ENCODE peak calls at places on chromosomes 2 and 18, in four cellular contexts. G, Q, I and W are unnamed samples.
A peak's percentile ranks its signal among the peaks of the same experiment; 100 is the strongest.

GRCh38 chr2:237879058-237879430 is 19.6 kb downstream of the RAMP1 start:
- DNase-seq in G (no peak), Q (no peak), I (no peak), W (peak; percentile 22)

GRCh38 chr2:23626701-23627181 is 241.8 kb downstream of the KLHL29 start:
- DNase-seq in G (no peak), Q (no peak), I (no peak), W (no peak)

GRCh38 chr18:33755918-33756590 is 178.0 kb downstream of the ASXL3 start:
- DNase-seq in G (no peak), Q (peak; percentile 25), I (no peak), W (peak; percentile 98)

GRCh38 chr2:159064446-159065301 is 96.2 kb downstream of the TANC1 start:
- DNase-seq in G (no peak), Q (peak; percentile 32), I (no peak), W (peak; percentile 77)

GRCh38 chr2:33421820-33422219 is 54.6 kb upstream of the RASGRP3 start:
- DNase-seq in G (no peak), Q (no peak), I (no peak), W (peak; percentile 51)

GRCh38 chr2:67560818-67561221 is 163.7 kb downstream of the ETAA1 start:
- DNase-seq in G (no peak), Q (no peak), I (no peak), W (peak; percentile 77)

GRCh38 chr18:5542393-5543035 is 1.3 kb downstream of the EPB41L3 start:
- DNase-seq in G (no peak), Q (peak; percentile 20), I (no peak), W (peak; percentile 26)

GRCh38 chr2:5834491-5834890 is 142.3 kb downstream of the SOX11 start:
- DNase-seq in G (no peak), Q (no peak), I (no peak), W (no peak)

GRCh38 chr2:218418717-218419458 is at the start of gene VIL1:
- DNase-seq in G (no peak), Q (peak; percentile 94), I (no peak), W (no peak)

GRCh38 chr2:237972211-237972610 is 5.4 kb downstream of the UBE2F start:
- DNase-seq in G (no peak), Q (no peak), I (no peak), W (no peak)

GRCh38 chr2:3638456-3638810 is 19.6 kb upstream of the ALLC start:
- DNase-seq in G (no peak), Q (no peak), I (no peak), W (no peak)

GRCh38 chr2:241340621-241341163 is 15.4 kb upstream of the FARP2 start:
- DNase-seq in G (peak; percentile 82), Q (no peak), I (no peak), W (no peak)

GRCh38 chr18:27298215-27298804 is 113.2 kb upstream of the CHST9 start:
- DNase-seq in G (no peak), Q (no peak), I (no peak), W (no peak)

GRCh38 chr2:43220982-43221659 is 5.3 kb downstream of the ZFP36L2 start:
- DNase-seq in G (peak; percentile 25), Q (peak; percentile 73), I (no peak), W (peak; percentile 99)

GRCh38 chr2:37156857-37157714 is at the start of gene EIF2AK2:
- DNase-seq in G (peak; percentile 91), Q (peak; percentile 89), I (no peak), W (peak; percentile 85)

GRCh38 chr2:142965464-142965863 is 88.0 kb downstream of the KYNU start:
- DNase-seq in G (no peak), Q (no peak), I (no peak), W (peak; percentile 79)

GRCh38 chr2:34498561-34498960 is 899.5 kb upstream of the FAM98A start:
- DNase-seq in G (no peak), Q (no peak), I (no peak), W (no peak)

GRCh38 chr2:53051157-53051556 is 716.4 kb upstream of the CHAC2 start:
- DNase-seq in G (no peak), Q (no peak), I (no peak), W (no peak)

GRCh38 chr18:4004176-4004829 is 450.8 kb downstream of the DLGAP1 start:
- DNase-seq in G (no peak), Q (no peak), I (no peak), W (peak; percentile 58)

GRCh38 chr2:205139822-205140612 is 542.3 kb upstream of the NRP2 start:
- DNase-seq in G (no peak), Q (no peak), I (no peak), W (no peak)

GRCh38 chr2:197972587-197972986 is 168.2 kb downstream of the PLCL1 start:
- DNase-seq in G (no peak), Q (no peak), I (no peak), W (no peak)

GRCh38 chr2:222693837-222694236 is 22.4 kb downstream of the MOGAT1 start:
- DNase-seq in G (peak; percentile 24), Q (no peak), I (no peak), W (no peak)

GRCh38 chr2:137987011-137987410 is 22.7 kb downstream of the HNMT start:
- DNase-seq in G (no peak), Q (no peak), I (no peak), W (no peak)

GRCh38 chr2:173752152-173752551 is 213.0 kb downstream of the SP3 start:
- DNase-seq in G (peak; percentile 10), Q (no peak), I (no peak), W (peak; percentile 39)

GRCh38 chr2:240237609-240238151 is 97.2 kb upstream of the OTOS start:
- DNase-seq in G (no peak), Q (peak; percentile 12), I (no peak), W (peak; percentile 69)

GRCh38 chr18:10297079-10297478 is 157.4 kb upstream of the APCDD1 start:
- DNase-seq in G (no peak), Q (no peak), I (no peak), W (no peak)

GRCh38 chr2:237915576-237915975 is 51.2 kb upstream of the UBE2F start:
- DNase-seq in G (no peak), Q (no peak), I (no peak), W (no peak)

GRCh38 chr2:238462782-238463396 is 36.2 kb downstream of the ASB1 start:
- DNase-seq in G (peak; percentile 77), Q (no peak), I (peak; percentile 13), W (peak; percentile 68)

GRCh38 chr2:200026312-200026711 is 70.9 kb downstream of the MAIP1 start:
- DNase-seq in G (no peak), Q (no peak), I (no peak), W (no peak)

GRCh38 chr2:1168856-1169255 is 218.2 kb downstream of the SNTG2 start:
- DNase-seq in G (no peak), Q (no peak), I (no peak), W (no peak)

GRCh38 chr2:12317853-12318426 is 398.8 kb upstream of the TRIB2 start:
- DNase-seq in G (no peak), Q (peak; percentile 45), I (no peak), W (peak; percentile 96)

GRCh38 chr2:140994856-140995255 is 1136.0 kb downstream of the LRP1B start:
- DNase-seq in G (no peak), Q (no peak), I (no peak), W (peak; percentile 33)

DNA sequence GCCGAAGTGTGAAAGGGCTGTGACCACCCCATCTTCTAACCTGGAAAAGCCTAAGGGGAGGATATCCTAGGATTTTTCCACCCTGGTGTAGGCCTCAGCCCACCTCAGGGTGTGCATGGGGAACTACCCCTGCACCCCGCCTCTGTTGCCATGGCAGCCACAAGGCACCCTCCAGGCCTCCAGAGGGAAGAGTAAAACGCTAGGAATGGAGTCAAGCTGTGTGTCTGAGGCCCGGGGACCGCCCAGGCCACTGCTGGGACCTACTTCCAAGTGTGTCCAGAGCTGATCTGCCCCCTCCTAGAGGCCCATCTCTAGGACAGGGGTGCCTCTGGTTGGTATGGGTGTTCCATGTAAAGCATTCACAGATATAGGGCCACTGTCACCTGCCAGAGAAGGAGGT is 86.7 kb downstream of the PLB1 start:
- DNase-seq in G (no peak), Q (no peak), I (no peak), W (no peak)
- TF ChIP-seq CTCF in G (no peak), Q (no peak), I (no peak), W (no peak)

DNA sequence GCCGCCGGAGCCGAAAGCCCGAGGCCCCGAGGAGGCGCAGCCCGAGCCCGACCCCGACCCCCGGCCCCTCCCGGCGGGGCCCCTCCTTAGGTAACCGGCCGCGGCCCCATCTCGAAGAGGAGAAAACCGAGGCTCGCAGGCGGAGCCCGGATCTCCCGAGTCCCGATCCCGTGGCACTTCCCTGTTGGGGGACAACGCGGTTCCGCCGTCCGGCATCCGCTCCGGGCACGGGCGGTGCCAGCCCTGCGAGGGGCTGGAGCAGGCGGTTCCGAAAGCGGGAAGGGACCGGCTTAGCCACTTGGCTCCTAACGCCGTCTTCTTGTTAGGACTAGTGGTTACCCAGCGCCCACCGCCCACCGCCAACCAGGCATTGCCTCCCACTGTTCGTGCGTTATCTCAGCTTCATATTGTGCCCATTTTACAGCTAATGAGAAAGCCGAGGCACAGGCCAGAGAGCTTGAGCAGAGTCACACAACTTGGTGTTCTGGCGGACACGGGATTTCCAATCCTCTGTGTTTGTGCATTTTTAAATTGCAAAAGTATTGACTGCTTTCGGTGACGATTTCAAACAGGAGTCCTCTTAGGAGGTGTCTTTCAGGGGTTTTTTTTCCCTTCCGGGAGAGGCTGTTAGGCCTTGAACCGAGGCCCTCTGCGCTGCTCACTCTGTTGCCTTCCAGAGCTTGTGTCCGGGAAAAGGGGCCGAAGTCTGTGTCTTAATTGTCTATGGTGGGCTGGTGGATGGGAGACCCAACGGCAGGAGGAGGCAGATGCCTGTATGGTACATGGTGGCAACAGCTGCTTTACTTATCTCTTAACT is 559 bp downstream of the CENPA start:
- DNase-seq in G (peak; percentile 41), Q (peak; percentile 36), I (no peak), W (no peak)
- H3K9ac ChIP-seq in G (peak overlapping the region; percentile 66), Q (peak overlapping the region; percentile 51), I (peak overlapping the region; percentile 88), W (peak overlapping the region; percentile 56)

GRCh38 chr2:19332503-19332902 is 25.9 kb downstream of the OSR1 start:
- DNase-seq in G (no peak), Q (no peak), I (no peak), W (no peak)
- H3K27me3 ChIP-seq in G (no peaks in the 10 kb centered on the region), Q (no peaks in the 10 kb centered on the region), I (no peaks in the 10 kb centered on the region), W (no peaks in the 10 kb centered on the region)

GRCh38 chr2:16393483-16394071 is 272.1 kb downstream of the CYRIA start:
- DNase-seq in G (no peak), Q (no peak), I (no peak), W (no peak)

GRCh38 chr2:16391986-16392385 is 273.6 kb downstream of the CYRIA start:
- DNase-seq in G (no peak), Q (no peak), I (no peak), W (no peak)

GRCh38 chr2:16394986-16395550 is 270.6 kb downstream of the CYRIA start:
- DNase-seq in G (no peak), Q (no peak), I (no peak), W (no peak)

GRCh38 chr2:16394072-16394985 is 271.3 kb downstream of the CYRIA start:
- DNase-seq in G (peak; percentile 25), Q (no peak), I (no peak), W (no peak)

DNA sequence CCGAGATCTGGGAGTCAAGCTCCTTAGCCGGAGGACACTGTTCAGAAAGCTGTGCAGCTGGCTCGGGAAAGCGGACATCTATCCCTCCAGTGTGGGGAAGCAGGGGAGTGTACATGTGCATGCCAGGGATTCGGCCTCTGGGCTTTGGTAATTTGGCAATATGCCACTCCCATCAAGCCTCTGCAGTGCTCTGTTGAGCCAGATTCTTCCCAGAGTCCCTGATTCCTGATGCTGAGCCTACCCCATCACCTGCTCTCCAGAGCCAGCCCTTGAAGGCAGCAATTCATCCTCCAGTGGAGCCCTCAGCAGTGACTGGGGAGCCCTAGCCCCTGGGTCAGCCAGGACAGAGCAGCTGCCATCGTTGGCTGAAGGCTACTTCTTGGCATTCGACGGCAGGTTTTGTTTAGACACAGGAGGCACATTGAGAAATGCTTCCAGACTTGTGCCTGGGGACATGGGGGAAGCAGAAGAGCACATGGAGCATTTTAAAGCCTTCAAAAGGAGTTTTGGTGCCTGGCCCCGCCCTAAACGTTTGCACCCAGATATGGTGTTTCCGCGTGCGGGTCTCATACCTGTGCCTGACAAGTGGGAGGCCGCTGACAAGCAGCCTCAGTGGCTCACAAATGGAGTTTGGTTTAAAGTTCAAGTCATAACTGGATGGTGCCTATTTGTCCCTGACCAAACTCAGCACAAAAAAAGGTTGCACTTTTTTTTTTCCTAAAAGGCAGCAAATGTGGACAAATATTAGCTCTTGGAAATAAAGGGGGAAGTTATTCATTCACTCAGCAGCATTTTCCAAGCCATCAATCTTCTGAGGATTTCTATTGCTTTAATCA is 272.8 kb downstream of the CYRIA start:
- DNase-seq in G (no peak), Q (no peak), I (no peak), W (no peak)
- TF ChIP-seq CTCF in G (no peak), Q (no peak), I (no peak), W (no peak)